ENCODE peak calls at places on chromosomes 2 and 18, in seven cellular contexts. O is heart left ventricle, S is BJ, X is fibroblast of mammary gland, J is epithelial cell of proximal tubule, F is cardiac fibroblast, I is lower leg skin. L is an unnamed sample.

GRCh38 chr2:154229971-154230370 is 358.2 kb downstream of the GALNT13 start:
- DNase-seq in O (no peak), S (no peak), X (no peak), J (no peak), F (no peak), I (no peak), L (no peak)

GRCh38 chr2:13193075-13193474 is 476.3 kb downstream of the TRIB2 start:
- DNase-seq in O (no peak), S (no peak), X (peak), J (no peak), F (peak), I (no peak), L (no peak)

GRCh38 chr18:49668583-49669290 is 106.9 kb downstream of the LIPG start:
- DNase-seq in O (peak), S (no peak), X (peak), J (no peak), F (peak), I (no peak), L (no peak)

GRCh38 chr2:111176388-111176787 is 55.7 kb downstream of the BCL2L11 start:
- DNase-seq in O (no peak), S (no peak), X (no peak), J (no peak), F (no peak), I (peak), L (no peak)

GRCh38 chr2:28442328-28442727 is 49.7 kb downstream of the FOSL2 start:
- DNase-seq in O (no peak), S (no peak), X (peak), J (no peak), F (peak), I (no peak), L (no peak)

GRCh38 chr18:61635901-61636528 is 256.8 kb downstream of the RNF152 start:
- DNase-seq in O (peak), S (peak), X (peak), J (peak), F (peak), I (no peak), L (peak)

GRCh38 chr18:75116809-75117208 is 92.1 kb downstream of the PTGR3 start:
- DNase-seq in O (no peak), S (no peak), X (no peak), J (no peak), F (no peak), I (no peak), L (no peak)

GRCh38 chr2:15284601-15285000 is 276.5 kb downstream of the NBAS start:
- DNase-seq in O (no peak), S (no peak), X (no peak), J (no peak), F (no peak), I (no peak), L (no peak)

GRCh38 chr2:67846341-67847070 is 216.3 kb downstream of the C1D start:
- DNase-seq in O (peak), S (peak), X (peak), J (peak), F (peak), I (peak), L (peak)

GRCh38 chr2:222290691-222291484 is 7.9 kb downstream of the PAX3 start:
- DNase-seq in O (no peak), S (no peak), X (peak), J (no peak), F (no peak), I (no peak), L (no peak)

GRCh38 chr2:44569397-44569970 is 207.7 kb downstream of the CAMKMT start:
- DNase-seq in O (no peak), S (no peak), X (no peak), J (no peak), F (no peak), I (no peak), L (no peak)

GRCh38 chr2:134722728-134723127 is 3.9 kb upstream of the TMEM163 start:
- DNase-seq in O (no peak), S (no peak), X (no peak), J (no peak), F (no peak), I (no peak), L (no peak)
- TF ChIP-seq CTCF in O (no peak), S (peak), X (peak), J (peak), F (peak), I (no peak), L (peak)

DNA sequence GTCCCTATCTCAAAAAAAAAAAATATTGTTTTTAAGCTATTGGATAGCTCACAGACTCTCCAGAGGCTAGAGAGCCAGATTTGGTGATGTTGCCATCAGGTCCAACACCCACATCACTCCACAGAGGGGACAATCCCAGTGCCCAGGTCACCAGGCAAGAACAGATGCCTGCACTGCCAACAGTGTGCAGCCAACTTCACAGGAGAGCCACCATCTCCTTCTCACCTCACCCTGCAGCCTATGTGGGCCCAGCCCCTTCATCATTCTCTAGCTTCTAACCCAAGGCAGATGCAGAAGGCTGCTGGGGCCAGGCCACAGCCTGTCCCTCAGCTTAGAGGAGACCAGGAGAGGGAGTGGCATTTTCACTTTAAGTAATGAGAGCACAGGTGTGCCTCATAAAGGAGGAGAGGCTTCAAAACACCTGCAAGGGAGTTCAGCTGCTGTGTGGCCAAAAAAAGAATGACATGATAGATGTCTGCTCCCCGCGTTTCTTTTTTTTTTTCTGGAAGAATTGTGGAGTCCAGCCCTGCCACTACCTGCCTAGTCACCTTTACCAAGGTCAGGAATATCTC is 98.0 kb upstream of the ZSWIM2 start:
- DNase-seq in O (no peak), S (no peak), X (no peak), J (no peak), F (no peak), I (no peak), L (no peak)
- H3K4me3 ChIP-seq in O (no peak), S (no peak), X (no peak), J (no peak), F (no peak), I (no peak), L (no peak)

GRCh38 chr2:199484927-199485326 is 27.2 kb upstream of the SATB2 start:
- DNase-seq in O (no peak), S (no peak), X (no peak), J (no peak), F (peak), I (no peak), L (no peak)
- TF ChIP-seq CTCF in O (no peak), S (peak), X (peak), J (peak), F (peak), I (no peak), L (peak)

GRCh38 chr2:1223791-1224190 is 189.5 kb upstream of the TPO start:
- DNase-seq in O (no peak), S (no peak), X (no peak), J (no peak), F (no peak), I (no peak), L (no peak)

GRCh38 chr2:1222062-1222461 is 191.2 kb upstream of the TPO start:
- DNase-seq in O (no peak), S (no peak), X (no peak), J (no peak), F (no peak), I (no peak), L (no peak)

GRCh38 chr2:1224901-1225300 is 188.4 kb upstream of the TPO start:
- DNase-seq in O (no peak), S (no peak), X (no peak), J (no peak), F (peak), I (no peak), L (no peak)

GRCh38 chr2:1219901-1220691 is 193.2 kb upstream of the TPO start:
- DNase-seq in O (no peak), S (no peak), X (no peak), J (no peak), F (peak), I (no peak), L (no peak)
- H3K4me3 ChIP-seq in O (no peak), S (no peak), X (no peak), J (no peak), F (no peak), I (no peak), L (no peak)

DNA sequence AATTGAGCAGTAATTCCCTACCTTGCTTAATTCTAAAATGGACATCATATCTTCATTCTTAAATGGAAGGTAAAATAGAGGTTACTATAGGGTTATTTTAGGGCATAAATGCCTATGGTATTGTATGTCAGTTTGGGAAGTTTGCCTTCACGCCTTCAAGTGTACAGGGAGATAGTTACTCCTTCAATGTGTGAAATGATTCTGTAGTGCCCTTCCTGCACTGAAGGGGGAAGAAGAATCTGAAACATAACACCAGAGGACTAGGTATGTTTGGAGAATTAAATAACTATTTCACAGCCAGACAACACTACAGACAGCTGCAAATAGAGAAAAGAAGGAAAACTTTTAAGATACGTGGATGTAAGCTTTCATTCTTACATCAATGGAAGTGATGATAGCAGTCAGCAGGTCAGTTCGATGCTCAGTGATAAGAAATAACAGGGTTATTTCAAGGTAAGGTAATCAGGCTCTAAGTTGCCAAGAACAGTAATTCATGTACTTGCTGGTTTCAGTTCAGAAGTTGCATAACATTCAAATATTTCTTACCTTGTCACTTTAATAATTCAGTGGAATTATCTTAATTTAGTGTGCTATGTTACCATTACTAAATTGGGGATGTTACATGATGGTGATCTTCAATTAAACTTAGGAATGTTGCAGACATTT is 4.0 kb downstream of the PKP4 start:
- DNase-seq in O (no peak), S (no peak), X (no peak), J (no peak), F (no peak), I (no peak), L (no peak)
- TF ChIP-seq CTCF in O (no peak), S (peak), X (peak), J (peak), F (no peak), I (no peak), L (peak)

GRCh38 chr2:120397362-120397811 is 51.5 kb downstream of the INHBB start:
- DNase-seq in O (no peak), S (peak), X (no peak), J (no peak), F (no peak), I (peak), L (no peak)
- H3K4me3 ChIP-seq in O (no peak), S (no peak), X (no peak), J (no peak), F (no peak), I (no peak), L (no peak)

DNA sequence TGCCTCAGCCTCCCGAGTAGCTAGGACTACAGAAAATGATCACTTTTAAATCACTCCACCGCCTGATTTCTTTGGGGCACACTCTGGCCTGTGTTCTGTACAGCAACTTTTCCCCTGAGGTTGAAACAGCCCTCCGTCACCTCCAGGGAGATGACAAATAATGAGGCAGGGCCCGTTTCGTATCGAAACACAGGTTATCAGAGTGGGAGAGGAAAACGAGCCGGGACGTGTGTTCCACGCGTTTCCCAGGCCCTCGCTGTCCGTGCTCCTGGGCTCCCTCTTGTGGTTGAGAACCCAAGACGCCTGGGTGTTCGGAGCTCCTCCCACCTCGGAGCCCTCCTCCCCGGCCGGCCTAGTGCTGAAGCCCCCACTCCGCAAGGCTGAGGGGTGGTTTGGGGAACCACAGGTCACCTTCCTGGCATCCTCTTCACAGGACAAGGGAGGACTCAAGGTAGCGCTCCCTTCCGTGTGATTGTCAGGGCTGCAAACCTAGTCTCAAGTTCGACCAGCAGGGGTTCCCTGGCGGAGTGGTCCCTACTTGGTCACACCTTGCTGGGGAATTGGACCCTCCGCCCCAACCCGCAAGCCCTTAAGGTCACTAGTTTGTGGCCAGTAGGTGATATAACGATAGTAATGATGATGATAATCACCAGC is 12.8 kb downstream of the ATP6V1B1 start:
- DNase-seq in O (peak), S (no peak), X (peak), J (no peak), F (peak), I (peak), L (no peak)
- TF ChIP-seq CTCF in O (peak), S (peak), X (peak), J (peak), F (peak), I (peak), L (peak)

GRCh38 chr2:96512341-96512740 is 7.2 kb upstream of the NEURL3 start:
- DNase-seq in O (no peak), S (no peak), X (no peak), J (no peak), F (no peak), I (peak), L (no peak)
- H3K4me3 ChIP-seq in O (no peak), S (no peak), X (no peak), J (no peak), F (no peak), I (no peak), L (no peak)